ENCODE peak calls at places on chromosomes 6 and 20, in eight cellular contexts. H, J, R, B, P, Q, V and F are unnamed samples.
A peak's percentile ranks its signal among the peaks of the same experiment; 100 is the strongest.

GRCh38 chr6:170116643-170117042 is 174.2 kb downstream of the DLL1 start:
- DNase-seq in B (no peak), J (no peak), H (no peak), V (no peak), Q (no peak), R (no peak), P (no peak), F (no peak)

GRCh38 chr20:58416832-58417231 is 27.8 kb downstream of the VAPB start:
- DNase-seq in H (no peak), P (no peak), J (no peak), V (no peak), B (no peak), Q (no peak), R (no peak), F (no peak)

GRCh38 chr20:56690531-56691175 is 61.5 kb downstream of the TFAP2C start:
- DNase-seq in P (no peak), J (no peak), H (peak; percentile 53), R (peak; percentile 36), V (no peak), B (peak; percentile 61), Q (no peak), F (no peak)

GRCh38 chr20:2800590-2801458 is at the start of gene CPXM1:
- DNase-seq in R (no peak), V (peak; percentile 98), P (no peak), H (no peak), J (no peak), B (no peak), Q (peak; percentile 55), F (peak; percentile 86)

GRCh38 chr6:27809939-27810767 is 102.0 kb downstream of the OR2B2 start:
- DNase-seq in B (peak; percentile 96), P (peak; percentile 97), R (peak; percentile 97), V (peak; percentile 74), H (peak; percentile 99), J (peak; percentile 95), Q (peak; percentile 92), F (peak; percentile 94)

GRCh38 chr6:11621119-11621518 is 83.6 kb downstream of the TMEM170B start:
- DNase-seq in J (no peak), B (no peak), H (no peak), Q (no peak), R (no peak), P (no peak), V (no peak), F (no peak)

GRCh38 chr20:63663332-63664066 is 5.4 kb downstream of the RTEL1 start:
- DNase-seq in P (no peak), V (no peak), B (no peak), J (no peak), H (no peak), R (no peak), Q (no peak), F (no peak)

GRCh38 chr6:87066449-87067288 is 28.2 kb downstream of the CGA start:
- DNase-seq in P (peak; percentile 57), R (peak; percentile 71), J (peak; percentile 78), Q (peak; percentile 68), B (peak; percentile 78), H (peak; percentile 56), V (peak; percentile 59), F (peak; percentile 66)

GRCh38 chr20:43363506-43363905 is 94.2 kb upstream of the SRSF6 start:
- DNase-seq in P (no peak), J (peak; percentile 58), Q (peak; percentile 11), R (no peak), V (no peak), H (no peak), B (no peak), F (no peak)

GRCh38 chr6:47741807-47742206 is 40.0 kb upstream of the OPN5 start:
- DNase-seq in V (no peak), R (no peak), B (no peak), P (peak; percentile 12), H (peak; percentile 97), J (peak; percentile 27), Q (peak; percentile 19), F (no peak)

GRCh38 chr20:4153251-4153650 is 137.9 kb upstream of the RNF24 start:
- DNase-seq in P (no peak), J (peak; percentile 29), R (no peak), Q (no peak), V (no peak), H (peak; percentile 70), B (no peak), F (no peak)

GRCh38 chr6:131728296-131728939 is 17.6 kb upstream of the CTAGE9 start:
- DNase-seq in J (peak; percentile 37), Q (no peak), B (no peak), R (no peak), P (no peak), V (no peak), H (no peak), F (no peak)

GRCh38 chr6:93644611-93645010 is 225.3 kb upstream of the EPHA7 start:
- DNase-seq in V (no peak), P (no peak), Q (peak; percentile 44), J (no peak), B (no peak), H (no peak), R (no peak), F (no peak)

GRCh38 chr6:107820571-107821261 is 3.4 kb downstream of the SCML4 start:
- DNase-seq in J (peak; percentile 50), P (no peak), V (peak; percentile 37), R (no peak), Q (peak; percentile 35), B (no peak), H (no peak), F (no peak)

GRCh38 chr6:80268865-80269264 is 162.4 kb downstream of the BCKDHB start:
- DNase-seq in Q (no peak), P (no peak), H (no peak), V (no peak), R (no peak), J (no peak), B (no peak), F (no peak)

GRCh38 chr6:33607784-33608161 is 13.3 kb upstream of the ITPR3 start:
- DNase-seq in B (peak; percentile 68), Q (no peak), V (peak; percentile 43), P (peak; percentile 37), J (no peak), H (peak; percentile 33), R (peak; percentile 68), F (peak; percentile 47)

GRCh38 chr6:5174756-5175155 is 86.0 kb downstream of the LYRM4 start:
- DNase-seq in B (peak; percentile 13), J (no peak), H (no peak), R (peak; percentile 19), P (no peak), V (no peak), Q (no peak), F (no peak)

GRCh38 chr6:134564705-134565104 is 246.8 kb upstream of the SGK1 start:
- DNase-seq in H (no peak), Q (no peak), B (no peak), R (no peak), J (no peak), V (no peak), P (no peak), F (no peak)

GRCh38 chr6:136173519-136174507 is 76.3 kb downstream of the MTFR2 start:
- DNase-seq in V (peak; percentile 60), P (no peak), B (no peak), J (no peak), H (no peak), R (no peak), Q (peak; percentile 13), F (no peak)

DNA sequence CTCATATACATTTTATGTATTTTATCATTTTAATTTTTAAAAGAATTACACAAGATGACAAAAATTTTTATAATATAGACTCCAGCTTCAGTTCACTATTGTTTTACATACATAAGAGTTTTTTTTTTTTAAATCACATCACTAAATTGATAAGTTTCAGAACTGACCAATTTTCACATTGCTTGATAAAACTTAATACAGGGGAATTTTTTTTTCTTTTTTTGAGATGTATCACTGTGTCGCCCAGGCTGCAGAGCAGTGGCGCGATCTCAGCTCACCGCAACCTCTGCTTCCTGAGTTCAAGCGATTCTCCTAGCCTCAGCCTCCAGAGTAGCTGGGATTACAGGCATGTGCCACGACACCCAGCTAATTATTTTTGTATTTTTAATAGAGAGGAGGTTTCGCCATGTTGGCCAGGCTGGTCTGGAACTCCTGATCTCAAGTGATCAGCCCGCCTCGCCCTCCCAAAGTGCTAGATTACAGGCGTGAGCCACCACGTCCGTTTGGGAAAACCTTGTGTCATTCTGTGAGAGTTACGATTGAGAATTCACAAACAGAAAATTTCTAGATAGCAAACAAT is 36.6 kb upstream of the BTN3A2 start:
- DNase-seq in Q (no peak), J (no peak), B (peak; percentile 35), R (no peak), H (no peak), V (no peak), P (no peak), F (no peak)
- TF ChIP-seq EZH2phosphoT487 in Q (no peak), J (no peak), B (no peak), R (no peak), H (no peak), V (no peak), P (no peak), F (no peak)

DNA sequence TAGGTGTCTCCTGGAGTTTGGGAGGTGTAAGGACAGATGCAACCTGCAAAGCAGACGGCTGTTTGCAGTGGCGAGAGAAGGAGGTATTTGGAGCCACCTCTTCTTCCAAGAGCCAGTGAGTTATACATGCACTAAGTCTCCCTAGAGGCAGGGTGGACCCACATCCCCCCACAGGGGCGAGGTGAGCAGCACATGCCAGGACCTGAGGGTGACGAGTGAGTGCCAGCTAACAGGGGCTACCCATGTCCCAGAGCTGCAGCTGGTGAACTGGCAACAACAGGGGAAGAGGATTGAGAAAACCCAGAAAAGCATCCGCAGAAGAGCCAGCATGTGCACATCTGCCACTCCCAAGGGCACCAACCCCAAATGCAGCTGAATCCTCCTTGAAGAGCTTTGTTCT is 95.1 kb downstream of the CD83 start:
- DNase-seq in B (no peak), J (no peak), Q (no peak), R (no peak), H (no peak), P (no peak), V (no peak), F (no peak)
- H3K9me2 ChIP-seq in B (no peaks in the 10 kb centered on the region), J (no peaks in the 10 kb centered on the region), Q (no peaks in the 10 kb centered on the region), R (no peaks in the 10 kb centered on the region), H (no peaks in the 10 kb centered on the region), P (no peaks in the 10 kb centered on the region), V (no peaks in the 10 kb centered on the region), F (peaks cover 15% of the 10 kb centered on the region)

DNA sequence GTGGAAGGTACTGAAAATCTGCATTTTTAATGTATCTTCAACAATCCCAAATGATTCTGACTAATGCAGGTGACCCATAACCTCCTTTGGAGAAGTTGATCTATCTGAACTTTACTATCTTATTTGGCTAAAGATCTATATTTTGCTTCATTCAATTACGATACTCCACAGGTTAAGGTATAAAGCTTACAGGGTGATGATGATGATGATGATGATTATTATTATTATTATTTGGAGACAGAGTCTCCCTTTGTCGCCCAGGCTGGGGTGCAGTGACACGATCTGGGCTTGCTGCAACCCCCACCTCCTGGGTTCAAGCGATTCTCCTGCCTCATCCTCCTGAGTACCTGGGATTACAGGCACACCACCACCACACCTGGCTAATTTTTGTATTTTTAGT is 13.1 kb downstream of the TOP1 start:
- DNase-seq in P (no peak), V (no peak), H (no peak), Q (no peak), J (no peak), B (no peak), R (no peak), F (no peak)
- H4K20me1 ChIP-seq in P (peaks cover 48% of the 10 kb centered on the region), V (peaks cover 90% of the 10 kb centered on the region), H (peaks cover 55% of the 10 kb centered on the region), Q (peaks cover 85% of the 10 kb centered on the region), J (peaks cover 6% of the 10 kb centered on the region), B (peaks cover 28% of the 10 kb centered on the region), R (no peaks in the 10 kb centered on the region), F (peaks cover 71% of the 10 kb centered on the region)

GRCh38 chr20:46715292-46715756 is 5.9 kb downstream of the SLC2A10 start:
- DNase-seq in R (no peak), P (no peak), Q (peak; percentile 70), V (no peak), J (peak; percentile 66), B (no peak), H (peak; percentile 86), F (peak; percentile 79)
- TF ChIP-seq EZH2phosphoT487 in R (no peak), P (no peak), Q (no peak), V (no peak), J (no peak), B (no peak), H (no peak), F (no peak)

GRCh38 chr20:40283689-40284088 is 405.3 kb downstream of the MAFB start:
- DNase-seq in H (no peak), B (no peak), J (no peak), R (no peak), V (no peak), P (no peak), Q (no peak), F (no peak)
- H3K9me2 ChIP-seq in H (no peaks in the 10 kb centered on the region), B (no peaks in the 10 kb centered on the region), J (no peaks in the 10 kb centered on the region), R (no peaks in the 10 kb centered on the region), V (no peaks in the 10 kb centered on the region), P (no peaks in the 10 kb centered on the region), Q (no peaks in the 10 kb centered on the region), F (peaks cover 9% of the 10 kb centered on the region)